ENCODE peak calls at places on chromosomes 2 and 18, in four cellular contexts. One of them, this sample, is unnamed.

GRCh38 chr2:43065036-43065435 is 161.4 kb downstream of the ZFP36L2 start:
- DNase-seq in aorta: no peak
- DNase-seq in breast epithelium: no peak
- DNase-seq in neuronal stem cell: no peak
- DNase-seq in this sample: no peak

GRCh38 chr18:22728016-22728415 is 205.1 kb upstream of the RBBP8 start:
- DNase-seq in aorta: no peak
- DNase-seq in breast epithelium: no peak
- DNase-seq in neuronal stem cell: no peak
- DNase-seq in this sample: no peak

GRCh38 chr2:160353166-160353565 is 140.4 kb downstream of the RBMS1 start:
- DNase-seq in aorta: no peak
- DNase-seq in breast epithelium: no peak
- DNase-seq in neuronal stem cell: no peak
- DNase-seq in this sample: no peak

GRCh38 chr2:12479042-12479601 is 237.6 kb upstream of the TRIB2 start:
- DNase-seq in aorta: no peak
- DNase-seq in breast epithelium: no peak
- DNase-seq in neuronal stem cell: no peak
- DNase-seq in this sample: no peak

GRCh38 chr2:68379184-68379708 is 14.2 kb downstream of the PLEK start:
- DNase-seq in aorta: no peak
- DNase-seq in breast epithelium: no peak
- DNase-seq in neuronal stem cell: no peak
- DNase-seq in this sample: no peak

GRCh38 chr2:24214880-24215279 is 40.0 kb downstream of the FAM228A start:
- DNase-seq in aorta: no peak
- DNase-seq in breast epithelium: no peak
- DNase-seq in neuronal stem cell: no peak
- DNase-seq in this sample: no peak

GRCh38 chr2:20447437-20448245 is 767 bp downstream of the RHOB start:
- DNase-seq in aorta: peak; percentile 77
- DNase-seq in breast epithelium: peak; percentile 57
- DNase-seq in neuronal stem cell: peak; percentile 44
- DNase-seq in this sample: peak; percentile 69

GRCh38 chr2:216596234-216596985 is 36.8 kb upstream of the IGFBP2 start:
- DNase-seq in aorta: no peak
- DNase-seq in breast epithelium: peak; percentile 30
- DNase-seq in neuronal stem cell: no peak
- DNase-seq in this sample: peak; percentile 84

GRCh38 chr2:112644155-112644932 is 1.4 kb upstream of the SLC20A1 start:
- DNase-seq in aorta: no peak
- DNase-seq in breast epithelium: no peak
- DNase-seq in neuronal stem cell: no peak
- DNase-seq in this sample: no peak

GRCh38 chr2:46913471-46914381 is 1.9 kb downstream of the MCFD2 start:
- DNase-seq in aorta: no peak
- DNase-seq in breast epithelium: peak; percentile 35
- DNase-seq in neuronal stem cell: no peak
- DNase-seq in this sample: peak; percentile 58

GRCh38 chr2:46915811-46916630 is 415 bp upstream of the MCFD2 start:
- DNase-seq in aorta: peak; percentile 94
- DNase-seq in breast epithelium: peak; percentile 90
- DNase-seq in neuronal stem cell: peak; percentile 86
- DNase-seq in this sample: peak; percentile 95

GRCh38 chr2:46915281-46915810 is at the start of gene MCFD2:
- DNase-seq in aorta: peak; percentile 79
- DNase-seq in breast epithelium: peak; percentile 37
- DNase-seq in neuronal stem cell: no peak
- DNase-seq in this sample: peak; percentile 49

GRCh38 chr2:46917628-46918027 is 2.0 kb upstream of the MCFD2 start:
- DNase-seq in aorta: no peak
- DNase-seq in breast epithelium: no peak
- DNase-seq in neuronal stem cell: no peak
- DNase-seq in this sample: no peak

GRCh38 chr2:46914578-46915230 is 902 bp downstream of the MCFD2 start:
- DNase-seq in aorta: no peak
- DNase-seq in breast epithelium: no peak
- DNase-seq in neuronal stem cell: no peak
- DNase-seq in this sample: peak; percentile 6
- H3K27ac ChIP-seq in aorta: no peak overlapping the region
- H3K27ac ChIP-seq in breast epithelium: peak overlapping the region; percentile 99
- H3K27ac ChIP-seq in neuronal stem cell: no peak overlapping the region
- H3K27ac ChIP-seq in this sample: peak overlapping the region; percentile 95

GRCh38 chr2:9144617-9145016 is 62.0 kb upstream of the ASAP2 start:
- DNase-seq in aorta: no peak
- DNase-seq in breast epithelium: no peak
- DNase-seq in neuronal stem cell: no peak
- DNase-seq in this sample: no peak
- H3K27ac ChIP-seq in aorta: no peak overlapping the region
- H3K27ac ChIP-seq in breast epithelium: no peak overlapping the region
- H3K27ac ChIP-seq in neuronal stem cell: no peak overlapping the region
- H3K27ac ChIP-seq in this sample: no peak overlapping the region

GRCh38 chr2:9554841-9555337 is 741 bp downstream of the ADAM17 start:
- DNase-seq in aorta: no peak
- DNase-seq in breast epithelium: peak; percentile 74
- DNase-seq in neuronal stem cell: no peak
- DNase-seq in this sample: peak; percentile 94

GRCh38 chr2:9560628-9561027 is 5.0 kb upstream of the ADAM17 start:
- DNase-seq in aorta: no peak
- DNase-seq in breast epithelium: no peak
- DNase-seq in neuronal stem cell: no peak
- DNase-seq in this sample: peak; percentile 46

GRCh38 chr2:9556121-9556869 is 665 bp upstream of the ADAM17 start:
- DNase-seq in aorta: no peak
- DNase-seq in breast epithelium: no peak
- DNase-seq in neuronal stem cell: no peak
- DNase-seq in this sample: peak; percentile 42

GRCh38 chr2:9555338-9556120 is at the start of gene ADAM17:
- DNase-seq in aorta: peak; percentile 98
- DNase-seq in breast epithelium: peak; percentile 96
- DNase-seq in neuronal stem cell: peak; percentile 93
- DNase-seq in this sample: peak; percentile 99

DNA sequence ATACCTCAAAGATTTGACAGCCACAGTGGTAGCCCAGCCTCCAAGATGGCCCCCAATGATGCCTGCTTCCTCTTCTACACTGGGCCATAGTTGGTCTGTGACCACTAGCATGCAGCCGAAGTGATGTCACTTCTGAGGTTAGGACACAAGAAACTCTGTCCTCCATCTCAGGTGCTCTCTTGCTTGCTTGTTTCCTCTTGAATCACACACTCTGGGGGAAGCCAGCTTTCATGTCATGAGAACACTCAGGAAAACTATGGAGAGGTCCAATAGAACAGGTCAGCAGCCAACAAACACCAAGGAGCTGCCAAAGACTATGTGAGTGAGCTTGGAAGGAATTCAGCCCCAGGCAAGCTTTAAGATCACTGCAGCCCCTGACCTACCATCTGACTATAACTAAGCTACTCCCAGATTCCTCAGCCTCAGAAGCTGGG is 3.3 kb upstream of the ADAM17 start:
- DNase-seq in aorta: peak; percentile 69
- DNase-seq in breast epithelium: peak; percentile 84
- DNase-seq in neuronal stem cell: no peak
- DNase-seq in this sample: peak; percentile 85
- H3K27ac ChIP-seq in aorta: peak overlapping the region; percentile 19
- H3K27ac ChIP-seq in breast epithelium: peak overlapping the region; percentile 72
- H3K27ac ChIP-seq in neuronal stem cell: no peak overlapping the region
- H3K27ac ChIP-seq in this sample: peak overlapping the region; percentile 43

GRCh38 chr2:26410764-26411243 is 9.1 kb downstream of the DRC1 start:
- DNase-seq in aorta: no peak
- DNase-seq in breast epithelium: no peak
- DNase-seq in neuronal stem cell: no peak
- DNase-seq in this sample: no peak

GRCh38 chr2:26411419-26411818 is 9.7 kb downstream of the DRC1 start:
- DNase-seq in aorta: no peak
- DNase-seq in breast epithelium: no peak
- DNase-seq in neuronal stem cell: no peak
- DNase-seq in this sample: no peak

GRCh38 chr2:26414291-26414690 is 12.6 kb downstream of the DRC1 start:
- DNase-seq in aorta: no peak
- DNase-seq in breast epithelium: no peak
- DNase-seq in neuronal stem cell: no peak
- DNase-seq in this sample: no peak

GRCh38 chr2:26409785-26410184 is 8.1 kb downstream of the DRC1 start:
- DNase-seq in aorta: no peak
- DNase-seq in breast epithelium: no peak
- DNase-seq in neuronal stem cell: no peak
- DNase-seq in this sample: no peak

GRCh38 chr2:26412091-26412673 is 10.5 kb downstream of the DRC1 start:
- DNase-seq in aorta: no peak
- DNase-seq in breast epithelium: no peak
- DNase-seq in neuronal stem cell: no peak
- DNase-seq in this sample: peak; percentile 39
- H3K27ac ChIP-seq in aorta: no peak overlapping the region
- H3K27ac ChIP-seq in breast epithelium: no peak overlapping the region
- H3K27ac ChIP-seq in neuronal stem cell: no peak overlapping the region
- H3K27ac ChIP-seq in this sample: no peak overlapping the region

DNA sequence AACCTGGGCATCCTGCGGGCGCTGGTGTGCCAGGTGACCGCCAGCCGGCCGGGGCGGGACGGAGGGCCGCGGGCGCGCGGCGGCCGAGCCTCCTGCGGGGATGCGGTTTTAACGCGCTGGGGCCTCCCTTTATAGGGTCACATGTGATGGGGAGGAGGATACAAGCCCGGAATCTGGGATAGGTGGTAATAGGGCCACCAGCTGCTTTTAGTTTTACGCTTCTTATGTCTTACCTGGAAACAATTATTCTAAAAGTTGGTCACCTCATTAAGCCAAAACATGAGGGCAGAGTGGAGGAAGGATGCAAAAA is 600 bp downstream of the DCAF17 start:
- DNase-seq in aorta: no peak
- DNase-seq in breast epithelium: no peak
- DNase-seq in neuronal stem cell: no peak
- DNase-seq in this sample: no peak
- H3K27ac ChIP-seq in aorta: peak overlapping the region; percentile 19
- H3K27ac ChIP-seq in breast epithelium: peak overlapping the region; percentile 98
- H3K27ac ChIP-seq in neuronal stem cell: peak overlapping the region; percentile 95
- H3K27ac ChIP-seq in this sample: peak overlapping the region; percentile 90

DNA sequence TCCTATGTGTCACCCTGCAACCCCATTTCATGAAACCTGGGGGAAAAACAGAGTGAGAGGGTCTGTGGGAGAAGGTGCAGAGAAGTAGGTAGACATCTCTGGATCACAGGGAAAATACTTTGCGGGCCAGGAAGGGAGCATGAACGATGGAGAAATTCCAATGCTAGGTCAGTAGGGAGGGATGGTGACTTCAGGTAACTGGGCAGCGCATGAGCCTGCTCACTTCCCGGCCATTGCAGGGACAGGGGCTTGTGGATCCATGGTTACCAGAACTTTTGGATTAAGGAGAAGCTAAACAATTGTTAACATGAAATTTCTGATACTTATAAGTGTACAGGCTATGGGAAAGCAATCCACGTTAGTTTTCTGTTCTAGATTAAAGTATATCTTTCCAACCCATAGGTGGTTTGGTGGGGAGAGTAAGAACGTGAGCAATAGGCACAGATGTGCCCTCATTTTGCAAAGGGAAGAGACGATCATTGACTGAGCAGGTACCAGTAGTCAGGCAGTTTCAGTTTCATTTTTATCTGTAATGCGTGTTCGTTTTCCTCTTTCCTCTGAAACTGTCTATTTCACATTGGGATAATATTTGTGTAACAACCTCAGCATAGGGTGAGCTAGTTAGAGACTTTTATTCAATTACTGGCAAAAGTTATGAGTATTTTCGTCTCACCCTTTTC is 65.0 kb downstream of the NYAP2 start:
- DNase-seq in aorta: no peak
- DNase-seq in breast epithelium: no peak
- DNase-seq in neuronal stem cell: no peak
- DNase-seq in this sample: no peak
- H3K27ac ChIP-seq in aorta: no peak overlapping the region
- H3K27ac ChIP-seq in breast epithelium: no peak overlapping the region
- H3K27ac ChIP-seq in neuronal stem cell: no peak overlapping the region
- H3K27ac ChIP-seq in this sample: no peak overlapping the region

DNA sequence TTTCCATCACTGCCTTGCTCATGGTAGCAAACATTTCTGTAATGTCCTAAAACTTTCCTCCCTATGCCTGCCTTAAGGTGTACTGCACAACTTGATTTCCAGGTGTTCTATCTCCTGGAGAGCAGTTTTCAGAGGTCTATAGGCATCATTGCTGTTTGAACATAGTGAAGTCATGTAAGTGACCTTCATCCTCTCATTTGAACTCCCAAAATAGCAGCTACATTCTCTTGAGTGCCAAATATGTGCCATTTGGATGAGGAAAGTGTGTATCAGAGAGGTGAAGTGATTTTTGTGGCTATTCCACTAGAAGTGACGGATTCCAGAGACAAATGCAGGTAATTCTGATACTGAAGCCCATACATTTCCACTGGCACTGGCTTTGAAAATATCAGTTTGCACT is 3.4 kb downstream of the PPP1R1C start:
- DNase-seq in aorta: no peak
- DNase-seq in breast epithelium: no peak
- DNase-seq in neuronal stem cell: no peak
- DNase-seq in this sample: no peak
- H3K27ac ChIP-seq in aorta: no peak overlapping the region
- H3K27ac ChIP-seq in breast epithelium: no peak overlapping the region
- H3K27ac ChIP-seq in neuronal stem cell: no peak overlapping the region
- H3K27ac ChIP-seq in this sample: peak overlapping the region; percentile 34

DNA sequence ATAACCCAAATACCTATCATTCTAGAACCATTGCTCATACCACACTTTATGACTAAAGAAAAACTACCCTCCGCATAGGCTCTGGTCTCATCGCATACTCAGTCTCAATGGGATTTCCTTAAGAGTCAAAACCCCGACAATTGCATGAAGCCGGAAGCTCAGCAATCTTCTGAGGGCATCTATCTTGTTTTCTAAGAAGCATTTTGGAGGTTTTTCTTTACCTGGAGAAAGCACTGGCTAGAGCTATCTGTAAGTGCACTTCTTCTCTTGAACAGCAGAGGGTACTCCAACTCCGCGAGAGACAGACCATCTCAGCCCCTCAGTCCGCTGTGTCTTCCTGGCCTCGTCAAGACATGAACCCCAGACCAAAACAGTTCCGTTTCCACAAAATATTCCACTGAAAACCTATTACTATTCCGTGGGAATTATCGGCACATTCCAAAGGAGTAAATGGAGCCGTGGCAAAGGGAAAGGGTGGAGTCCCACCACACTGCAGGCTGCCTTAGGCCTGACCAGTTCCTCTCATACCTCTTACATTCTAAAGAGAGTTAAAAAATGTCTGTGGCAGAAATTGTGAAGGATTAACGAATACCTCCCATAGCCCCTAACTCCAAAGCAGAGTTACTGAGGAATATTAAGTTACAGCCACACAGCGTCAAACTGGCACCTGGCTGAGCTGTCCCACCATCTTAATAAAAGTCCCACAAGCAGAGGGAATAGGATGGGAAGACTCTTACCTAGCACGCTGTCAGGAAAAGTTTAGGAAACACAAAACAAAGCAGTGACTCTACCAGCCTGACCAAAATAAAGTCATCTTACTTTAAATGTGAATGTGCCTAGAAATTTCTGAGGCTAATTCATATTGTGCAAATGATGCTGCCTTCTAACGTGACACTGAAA is 325.6 kb upstream of the VRK2 start:
- DNase-seq in aorta: peak; percentile 39
- DNase-seq in breast epithelium: no peak
- DNase-seq in neuronal stem cell: peak; percentile 69
- DNase-seq in this sample: peak; percentile 67
- H3K27ac ChIP-seq in aorta: no peak overlapping the region
- H3K27ac ChIP-seq in breast epithelium: no peak overlapping the region
- H3K27ac ChIP-seq in neuronal stem cell: no peak overlapping the region
- H3K27ac ChIP-seq in this sample: no peak overlapping the region

GRCh38 chr18:13268035-13268700 is 49.6 kb downstream of the LDLRAD4 start:
- DNase-seq in aorta: no peak
- DNase-seq in breast epithelium: peak; percentile 78
- DNase-seq in neuronal stem cell: peak; percentile 44
- DNase-seq in this sample: peak; percentile 43
- H3K27ac ChIP-seq in aorta: no peak overlapping the region
- H3K27ac ChIP-seq in breast epithelium: peak overlapping the region; percentile 94
- H3K27ac ChIP-seq in neuronal stem cell: no peak overlapping the region
- H3K27ac ChIP-seq in this sample: peak overlapping the region; percentile 20

This sample was measured in cardiac muscle cell.